ENCODE peak calls at places on chromosomes 16 and 17, in five cellular contexts. H is heart right ventricle, K is psoas muscle, I is tibial nerve, S is tibial artery. Z is an unnamed sample.

GRCh38 chr17:63700528-63701441 is 860 bp upstream of the LIMD2 start:
- DNase-seq in H (peak; percentile 70), K (peak; percentile 71), I (no peak), S (peak; percentile 85), Z (no peak)

GRCh38 chr16:27538508-27538907 is 11.2 kb downstream of the GTF3C1 start:
- DNase-seq in H (peak; percentile 31), K (no peak), I (no peak), S (no peak), Z (no peak)

GRCh38 chr16:55021595-55022475 is 91.2 kb downstream of the IRX5 start:
- DNase-seq in H (no peak), K (no peak), I (no peak), S (peak; percentile 28), Z (no peak)

GRCh38 chr16:27284865-27285675 is 16.5 kb upstream of the NSMCE1 start:
- DNase-seq in H (no peak), K (no peak), I (no peak), S (no peak), Z (no peak)

GRCh38 chr17:46264456-46265198 is 30.3 kb upstream of the LRRC37A start:
- DNase-seq in H (no peak), K (no peak), I (no peak), S (no peak), Z (no peak)

GRCh38 chr17:82548681-82549303 is 29.3 kb downstream of the FOXK2 start:
- DNase-seq in H (peak; percentile 43), K (no peak), I (peak; percentile 48), S (peak; percentile 79), Z (no peak)

GRCh38 chr17:61371179-61371578 is 28.5 kb upstream of the TBX2 start:
- DNase-seq in H (no peak), K (no peak), I (no peak), S (no peak), Z (no peak)

GRCh38 chr16:63998-64913 is 8.2 kb downstream of the RHBDF1 start:
- DNase-seq in H (no peak), K (peak; percentile 46), I (no peak), S (no peak), Z (no peak)

GRCh38 chr17:81194941-81195901 is 27.5 kb downstream of the CEP131 start:
- DNase-seq in H (peak; percentile 58), K (peak; percentile 53), I (no peak), S (no peak), Z (no peak)

GRCh38 chr17:76053230-76054111 is 18.8 kb downstream of the SRP68 start:
- DNase-seq in H (no peak), K (no peak), I (no peak), S (no peak), Z (no peak)

GRCh38 chr17:70855401-70856054 is 686.2 kb downstream of the KCNJ2 start:
- DNase-seq in H (no peak), K (no peak), I (no peak), S (no peak), Z (no peak)

GRCh38 chr17:40025991-40026815 is 11.0 kb downstream of the CSF3 start:
- DNase-seq in H (no peak), K (no peak), I (no peak), S (no peak), Z (no peak)

GRCh38 chr16:48811478-48811877 is 201.5 kb upstream of the N4BP1 start:
- DNase-seq in H (no peak), K (no peak), I (no peak), S (no peak), Z (no peak)

GRCh38 chr16:48814994-48815393 is 205.0 kb upstream of the N4BP1 start:
- DNase-seq in H (no peak), K (no peak), I (no peak), S (no peak), Z (no peak)

GRCh38 chr16:48812856-48813255 is 202.9 kb upstream of the N4BP1 start:
- DNase-seq in H (no peak), K (no peak), I (no peak), S (no peak), Z (no peak)

GRCh38 chr16:48810803-48811453 is 200.9 kb upstream of the N4BP1 start:
- DNase-seq in H (no peak), K (no peak), I (no peak), S (no peak), Z (no peak)

GRCh38 chr16:48813485-48813884 is 203.5 kb upstream of the N4BP1 start:
- DNase-seq in H (no peak), K (no peak), I (no peak), S (no peak), Z (no peak)
- TF ChIP-seq CTCF in H (no peak), K (no peak), I (no peak), S (no peak), Z (no peak)

DNA sequence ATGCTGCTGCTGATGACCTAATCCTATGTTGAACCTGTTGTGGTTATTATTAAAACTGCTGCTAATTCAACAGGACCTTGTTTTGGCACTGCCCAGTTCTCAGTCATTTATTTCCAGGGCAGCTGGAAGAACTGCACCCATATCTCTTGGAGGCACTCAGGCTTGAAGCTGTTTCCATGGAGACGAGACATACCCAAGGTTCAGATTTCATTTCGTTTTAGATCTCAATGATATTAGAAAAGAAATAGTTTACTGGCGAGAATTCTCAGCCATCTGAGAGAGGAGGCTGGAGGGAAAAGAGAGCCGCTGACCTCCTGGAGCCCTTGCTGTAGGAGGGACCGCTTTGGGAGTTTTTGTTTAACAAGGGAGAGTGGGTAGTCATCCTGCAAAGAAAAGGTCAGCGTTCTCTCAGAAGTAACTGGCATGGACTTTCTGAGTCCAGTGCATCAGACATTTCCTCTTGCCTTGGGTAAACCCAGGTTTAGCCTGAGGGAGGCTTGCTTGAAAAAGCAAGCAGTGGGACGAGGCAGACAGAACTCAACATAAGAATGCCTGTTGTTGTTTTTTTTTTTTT is 75.4 kb downstream of the YPEL2 start:
- DNase-seq in H (peak; percentile 37), K (no peak), I (no peak), S (no peak), Z (no peak)
- H3K4me1 ChIP-seq in H (peaks cover 33% of the 10 kb centered on the region), K (peaks cover 20% of the 10 kb centered on the region), I (no peaks in the 10 kb centered on the region), S (no peaks in the 10 kb centered on the region), Z (peaks cover 6% of the 10 kb centered on the region)

DNA sequence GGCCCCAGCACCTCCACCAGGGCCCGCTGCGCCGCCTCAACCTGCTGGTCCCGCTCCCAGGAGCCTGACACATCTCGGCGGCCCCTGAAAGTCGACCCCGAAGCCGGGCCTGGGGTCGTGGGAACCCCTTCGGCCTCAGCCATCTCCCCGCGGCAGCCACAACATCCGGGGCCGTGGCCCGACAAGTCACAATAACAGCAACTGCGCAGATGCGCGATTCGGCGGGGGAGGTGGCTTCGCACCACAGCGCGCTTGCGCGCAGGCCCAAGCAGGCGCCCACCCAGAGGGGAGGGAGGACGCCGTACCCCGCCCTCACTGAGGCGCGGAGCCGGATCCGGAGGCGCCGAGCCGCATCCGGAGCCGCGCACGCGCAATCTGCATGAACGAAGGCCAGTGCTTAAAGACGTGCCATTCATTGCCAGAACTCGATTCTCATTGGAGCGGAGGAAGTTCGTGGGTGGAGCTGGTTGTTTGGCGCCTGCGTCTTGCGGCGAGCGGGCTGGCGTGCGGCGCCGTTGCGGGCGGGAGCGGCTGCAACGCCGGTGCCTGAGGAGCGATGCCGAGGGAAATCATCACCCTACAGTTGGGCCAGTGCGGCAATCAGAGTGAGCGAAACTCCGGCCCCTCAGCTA is at the start of the genes RETREG3 and TUBG1:
- DNase-seq in H (peak; percentile 98), K (peak; percentile 100), I (peak; percentile 95), S (peak; percentile 99), Z (peak; percentile 98)
- TF ChIP-seq CTCF in H (peak; percentile 52), K (peak; percentile 43), I (peak; percentile 68), S (peak; percentile 43), Z (no peak)

GRCh38 chr16:89376812-89377445 is 113.4 kb downstream of the ANKRD11 start:
- DNase-seq in H (no peak), K (peak; percentile 7), I (no peak), S (no peak), Z (no peak)

GRCh38 chr16:89374393-89374948 is 115.9 kb downstream of the ANKRD11 start:
- DNase-seq in H (peak; percentile 45), K (no peak), I (no peak), S (no peak), Z (no peak)

GRCh38 chr16:89375021-89375420 is 115.3 kb downstream of the ANKRD11 start:
- DNase-seq in H (no peak), K (peak; percentile 6), I (no peak), S (no peak), Z (no peak)

GRCh38 chr16:89377446-89377838 is 112.9 kb downstream of the ANKRD11 start:
- DNase-seq in H (no peak), K (no peak), I (no peak), S (no peak), Z (no peak)

DNA sequence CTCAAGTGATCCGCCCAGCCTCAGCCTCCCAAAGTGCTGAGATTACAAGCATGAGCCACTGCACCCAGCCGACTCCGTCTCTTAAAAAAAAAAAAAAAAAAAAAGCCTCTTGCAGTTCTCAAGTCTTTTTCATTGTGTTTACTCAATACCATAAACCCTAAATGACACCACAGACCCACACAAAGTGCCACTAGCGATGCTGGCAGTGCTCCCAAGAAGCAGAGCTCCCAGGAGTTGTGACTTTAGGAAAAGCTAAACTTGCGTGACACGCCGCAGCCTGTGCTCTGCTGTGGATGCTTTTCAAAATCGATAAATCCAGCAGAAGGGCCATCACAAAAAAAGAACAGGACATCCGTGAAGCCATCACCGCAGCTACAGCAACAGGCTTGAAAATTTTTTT is 114.7 kb downstream of the ANKRD11 start:
- DNase-seq in H (no peak), K (peak; percentile 40), I (no peak), S (no peak), Z (no peak)
- H3K4me1 ChIP-seq in H (peaks cover 81% of the 10 kb centered on the region), K (peaks cover 79% of the 10 kb centered on the region), I (peaks cover 7% of the 10 kb centered on the region), S (no peaks in the 10 kb centered on the region), Z (peaks cover 23% of the 10 kb centered on the region)

GRCh38 chr17:10127819-10128375 is 70.5 kb downstream of the GAS7 start:
- DNase-seq in H (peak; percentile 82), K (peak; percentile 94), I (peak; percentile 77), S (peak; percentile 89), Z (peak; percentile 95)
- TF ChIP-seq CTCF in H (peak; percentile 11), K (no peak), I (peak; percentile 22), S (no peak), Z (no peak)

GRCh38 chr17:8468988-8469387 is 33.3 kb downstream of the NDEL1 start:
- DNase-seq in H (no peak), K (no peak), I (no peak), S (no peak), Z (no peak)
- H3K4me1 ChIP-seq in H (peaks cover 76% of the 10 kb centered on the region), K (peaks cover 22% of the 10 kb centered on the region), I (peaks cover 24% of the 10 kb centered on the region), S (no peaks in the 10 kb centered on the region), Z (peaks cover 42% of the 10 kb centered on the region)

GRCh38 chr16:84312783-84313382 is 18.2 kb downstream of the WFDC1 start:
- DNase-seq in H (no peak), K (no peak), I (no peak), S (no peak), Z (no peak)
- TF ChIP-seq CTCF in H (no peak), K (no peak), I (no peak), S (no peak), Z (no peak)

Z was measured in suprapubic skin.